ENCODE peak calls at places on chromosomes 7 and 10, in eight cellular contexts. Y is esophagus squamous epithelium, G is ovary, O is cardiac fibroblast, L is RWPE1, P is keratinocyte, N is PC-3, C is bronchial epithelial cell. U is an unnamed sample.

GRCh38 chr7:1694551-1694950 is 24.5 kb downstream of the ELFN1 start:
- DNase-seq in Y (no peak), G (peak; percentile 6), O (no peak), L (no peak), P (no peak), N (no peak), C (no peak), U (no peak)

GRCh38 chr10:5659702-5660528 is 6.5 kb downstream of the ASB13 start:
- DNase-seq in Y (peak; percentile 23), G (no peak), O (peak; percentile 75), L (peak; percentile 75), P (peak; percentile 5), N (peak; percentile 72), C (peak; percentile 84), U (peak; percentile 89)

GRCh38 chr10:51510231-51510630 is 189.2 kb downstream of the CSTF2T start:
- DNase-seq in Y (no peak), G (no peak), O (peak; percentile 52), L (no peak), P (no peak), N (peak; percentile 48), C (peak; percentile 10), U (peak; percentile 3)

GRCh38 chr7:3589756-3590155 is 288.7 kb downstream of the SDK1 start:
- DNase-seq in Y (no peak), G (no peak), O (no peak), L (peak; percentile 83), P (peak; percentile 13), N (no peak), C (peak; percentile 90), U (no peak)

GRCh38 chr10:75696536-75696935 is 265.1 kb downstream of the LRMDA start:
- DNase-seq in Y (no peak), G (no peak), O (no peak), L (no peak), P (no peak), N (no peak), C (no peak), U (no peak)

GRCh38 chr10:43094091-43094484 is 17.2 kb downstream of the RET start:
- DNase-seq in Y (no peak), G (no peak), O (no peak), L (no peak), P (no peak), N (no peak), C (no peak), U (no peak)

GRCh38 chr10:77925410-77925794 is 1.2 kb downstream of the DLG5 start:
- DNase-seq in Y (no peak), G (peak; percentile 47), O (peak; percentile 48), L (peak; percentile 56), P (no peak), N (peak; percentile 80), C (peak; percentile 43), U (peak; percentile 39)

GRCh38 chr10:92787557-92788152 is 60.7 kb upstream of the EXOC6 start:
- DNase-seq in Y (no peak), G (no peak), O (no peak), L (no peak), P (no peak), N (no peak), C (no peak), U (no peak)

GRCh38 chr10:59006511-59007306 is 169.7 kb upstream of the PHYHIPL start:
- DNase-seq in Y (no peak), G (no peak), O (peak; percentile 88), L (peak; percentile 54), P (no peak), N (peak; percentile 37), C (peak; percentile 60), U (peak; percentile 59)

GRCh38 chr7:36408589-36408988 is 18.9 kb downstream of the ANLN start:
- DNase-seq in Y (no peak), G (no peak), O (no peak), L (no peak), P (no peak), N (peak; percentile 36), C (peak; percentile 67), U (peak; percentile 18)

GRCh38 chr7:44537442-44537841 is 3.7 kb downstream of the NPC1L1 start:
- DNase-seq in Y (no peak), G (no peak), O (no peak), L (no peak), P (no peak), N (no peak), C (no peak), U (no peak)

GRCh38 chr10:44725404-44725803 is 185.7 kb upstream of the TMEM72 start:
- DNase-seq in Y (no peak), G (no peak), O (peak; percentile 41), L (no peak), P (no peak), N (no peak), C (peak; percentile 16), U (peak; percentile 48)

GRCh38 chr10:30911303-30911863 is 120.3 kb downstream of the ZNF438 start:
- DNase-seq in Y (no peak), G (no peak), O (no peak), L (no peak), P (no peak), N (no peak), C (no peak), U (no peak)

GRCh38 chr7:157372300-157373232 is 35.8 kb downstream of the DNAJB6 start:
- DNase-seq in Y (no peak), G (no peak), O (no peak), L (no peak), P (no peak), N (no peak), C (no peak), U (no peak)

GRCh38 chr7:65477326-65477725 is 103.7 kb downstream of the ZNF92 start:
- DNase-seq in Y (no peak), G (no peak), O (peak; percentile 28), L (peak; percentile 25), P (no peak), N (peak; percentile 50), C (no peak), U (no peak)
- TF ChIP-seq CTCF in Y (no peak), G (no peak), O (peak; percentile 31), L (no peak), P (no peak), N (peak; percentile 56), C (peak; percentile 2), U (peak; percentile 9)

DNA sequence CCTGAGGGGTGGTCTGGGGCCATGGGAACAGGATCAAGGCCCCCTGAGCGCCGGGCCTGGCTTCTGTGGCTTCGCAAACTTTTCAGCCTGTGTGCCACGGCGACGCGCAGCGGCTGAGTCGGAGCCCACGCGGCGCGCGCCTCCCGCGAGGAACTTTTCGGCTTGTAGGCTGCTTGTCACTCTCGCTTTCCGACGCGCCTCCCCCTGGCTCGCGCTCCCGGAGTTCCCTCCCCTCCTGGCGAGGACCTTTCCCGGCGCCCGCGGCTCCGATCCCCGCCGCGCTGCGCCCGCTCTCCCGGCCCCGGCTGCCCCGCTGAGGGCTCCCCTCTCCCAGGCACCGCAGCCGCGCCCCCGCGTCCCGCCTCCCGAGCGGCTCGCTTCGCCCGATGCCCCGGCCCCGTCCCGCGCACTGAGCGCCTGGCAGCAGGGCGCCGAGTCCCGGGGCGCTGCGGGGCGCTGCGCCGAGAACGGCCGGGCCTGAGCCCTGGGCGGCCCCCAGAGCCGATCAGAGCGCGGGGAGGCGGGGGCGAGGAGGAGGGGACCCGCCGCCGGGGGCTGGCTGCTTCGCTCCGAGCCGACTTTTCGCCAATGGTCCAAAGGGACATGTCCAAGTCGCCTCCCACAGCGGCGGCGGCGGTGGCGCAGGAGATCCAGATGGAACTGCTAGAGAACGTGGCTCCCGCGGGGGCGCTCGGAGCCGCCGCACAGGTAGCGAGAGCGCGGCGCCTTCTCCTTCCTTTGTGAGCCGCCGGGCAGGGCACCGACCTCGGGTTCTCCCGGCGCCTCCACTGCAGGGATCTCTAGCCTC is at the start of gene CACNB2:
- DNase-seq in Y (no peak), G (peak; percentile 88), O (peak; percentile 44), L (no peak), P (no peak), N (peak; percentile 10), C (no peak), U (peak; percentile 38)
- TF ChIP-seq CTCF in Y (no peak), G (no peak), O (no peak), L (peak; percentile 15), P (no peak), N (no peak), C (no peak), U (no peak)

GRCh38 chr7:155618708-155619633 is 25.5 kb upstream of the RBM33 start:
- DNase-seq in Y (no peak), G (no peak), O (peak; percentile 9), L (no peak), P (no peak), N (no peak), C (no peak), U (peak; percentile 43)

GRCh38 chr7:155619634-155620271 is 24.7 kb upstream of the RBM33 start:
- DNase-seq in Y (no peak), G (no peak), O (no peak), L (no peak), P (no peak), N (no peak), C (no peak), U (no peak)

GRCh38 chr7:155625557-155625956 is 18.9 kb upstream of the RBM33 start:
- DNase-seq in Y (no peak), G (no peak), O (no peak), L (no peak), P (no peak), N (no peak), C (no peak), U (no peak)

GRCh38 chr7:155620497-155620896 is 24.0 kb upstream of the RBM33 start:
- DNase-seq in Y (no peak), G (no peak), O (no peak), L (no peak), P (no peak), N (no peak), C (no peak), U (no peak)

DNA sequence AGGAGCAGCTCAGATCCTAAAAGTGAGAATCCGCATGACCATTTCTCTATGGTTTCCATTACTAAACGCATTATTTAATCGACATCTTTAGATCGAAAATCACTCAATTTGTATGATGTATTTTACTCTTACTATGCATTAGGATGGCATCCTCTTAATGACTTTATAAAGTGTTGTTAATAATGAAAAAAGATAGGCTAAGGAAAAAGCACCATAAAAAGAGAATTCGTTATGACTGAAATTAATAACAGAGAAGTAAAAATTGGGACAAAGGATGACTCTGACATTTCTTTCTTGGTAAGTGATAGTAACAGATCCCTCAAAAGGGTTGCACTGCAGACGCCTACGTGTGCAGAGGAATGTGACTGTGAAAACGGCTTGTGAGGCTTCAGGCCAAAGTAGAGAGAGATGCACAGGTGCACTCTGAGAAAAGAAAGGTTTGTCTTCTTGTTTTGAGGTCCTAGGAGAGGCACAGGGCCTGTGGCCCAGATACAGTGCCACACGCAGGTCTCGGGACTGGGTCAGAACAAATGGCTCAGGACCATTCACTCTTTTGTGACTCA is 23.0 kb upstream of the RBM33 start:
- DNase-seq in Y (no peak), G (no peak), O (no peak), L (no peak), P (no peak), N (no peak), C (no peak), U (no peak)
- TF ChIP-seq CTCF in Y (no peak), G (no peak), O (no peak), L (no peak), P (no peak), N (no peak), C (no peak), U (no peak)

DNA sequence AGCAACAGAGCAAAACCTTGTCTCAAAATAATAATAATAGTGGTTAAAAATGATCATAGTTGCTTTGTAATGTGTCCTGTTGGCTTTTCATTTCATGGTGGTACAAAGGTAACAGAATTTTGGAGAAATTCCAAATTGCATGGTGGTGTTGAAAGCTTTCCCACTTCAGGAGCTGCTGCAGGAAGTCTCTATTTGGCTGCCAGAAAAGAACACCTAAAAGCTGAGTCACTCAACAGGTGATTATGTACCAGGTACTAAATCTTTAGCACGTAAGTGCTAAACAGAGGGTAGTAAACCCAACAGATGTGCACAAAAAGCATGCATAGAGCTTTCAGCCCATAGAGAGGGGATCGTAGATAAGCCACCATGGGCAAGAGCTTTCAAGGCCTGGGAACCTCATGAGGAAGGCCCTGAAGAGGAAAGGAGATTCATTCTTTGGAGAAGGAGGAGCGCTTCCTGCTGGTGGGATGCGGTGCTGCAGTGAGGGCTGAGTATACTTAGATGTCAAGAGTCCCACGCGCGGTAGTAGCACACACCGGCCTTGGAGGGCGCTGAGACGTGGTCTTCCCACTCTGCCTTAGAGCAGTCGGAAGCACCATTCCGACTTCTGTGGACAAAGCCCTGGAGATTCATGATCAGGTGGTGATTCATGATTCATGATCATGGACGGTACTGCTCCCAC is 118.7 kb downstream of the RALA start:
- DNase-seq in Y (no peak), G (no peak), O (peak; percentile 37), L (peak; percentile 66), P (no peak), N (peak; percentile 36), C (peak; percentile 83), U (no peak)
- TF ChIP-seq CTCF in Y (peak; percentile 35), G (no peak), O (peak; percentile 45), L (peak; percentile 12), P (peak; percentile 92), N (peak; percentile 65), C (peak; percentile 61), U (peak; percentile 43)